ENCODE peak calls at places on chromosomes 2 and 18, in seven cellular contexts. J is fibroblast of lung, H is IMR-90, L is GM23248, Q is astrocyte, E is endodermal cell, I is endothelial cell of umbilical vein. X is an unnamed sample.

GRCh38 chr18:2853926-2854664 is 7.3 kb downstream of the EMILIN2 start:
- DNase-seq in J (no peak), H (no peak), L (no peak), Q (no peak), E (peak; percentile 66), I (no peak), X (no peak)

GRCh38 chr2:40240067-40240466 is 211.8 kb downstream of the SLC8A1 start:
- DNase-seq in J (peak; percentile 96), H (peak; percentile 96), L (peak; percentile 97), Q (peak; percentile 94), E (no peak), I (peak; percentile 85), X (no peak)

GRCh38 chr18:9757851-9758587 is 49.9 kb downstream of the RAB31 start:
- DNase-seq in J (peak; percentile 85), H (peak; percentile 57), L (peak; percentile 38), Q (peak; percentile 77), E (peak; percentile 34), I (no peak), X (no peak)

GRCh38 chr2:189492451-189492850 is 51.2 kb downstream of the WDR75 start:
- DNase-seq in J (peak; percentile 26), H (peak; percentile 69), L (peak; percentile 57), Q (peak; percentile 18), E (no peak), I (no peak), X (no peak)

GRCh38 chr2:240567137-240567871 is 980 bp upstream of the RNPEPL1 start:
- DNase-seq in J (no peak), H (no peak), L (peak; percentile 59), Q (no peak), E (peak; percentile 60), I (peak; percentile 16), X (peak; percentile 24)

GRCh38 chr2:128365217-128365905 is 46.7 kb upstream of the HS6ST1 start:
- DNase-seq in J (peak; percentile 58), H (peak; percentile 15), L (peak; percentile 66), Q (peak; percentile 47), E (peak; percentile 42), I (no peak), X (no peak)

GRCh38 chr2:28224648-28225471 is 167.8 kb upstream of the FOSL2 start:
- DNase-seq in J (peak; percentile 97), H (peak; percentile 93), L (peak; percentile 82), Q (peak; percentile 97), E (peak; percentile 49), I (no peak), X (peak; percentile 33)

GRCh38 chr2:132678498-132678897 is 8.5 kb upstream of the LYPD1 start:
- DNase-seq in J (peak; percentile 81), H (peak; percentile 56), L (peak; percentile 18), Q (peak; percentile 78), E (no peak), I (no peak), X (no peak)

GRCh38 chr18:80244956-80245730 is 2.2 kb downstream of the PARD6G start:
- DNase-seq in J (no peak), H (no peak), L (no peak), Q (no peak), E (peak; percentile 42), I (no peak), X (no peak)

GRCh38 chr2:216622526-216622925 is 10.7 kb upstream of the IGFBP2 start:
- DNase-seq in J (no peak), H (no peak), L (no peak), Q (no peak), E (no peak), I (no peak), X (peak; percentile 86)

GRCh38 chr2:135512099-135512498 is 18.9 kb downstream of the ZRANB3 start:
- DNase-seq in J (peak; percentile 17), H (peak; percentile 33), L (no peak), Q (no peak), E (no peak), I (no peak), X (no peak)

GRCh38 chr2:225025917-225026571 is 16.2 kb downstream of the DOCK10 start:
- DNase-seq in J (peak; percentile 92), H (peak; percentile 80), L (peak; percentile 77), Q (peak; percentile 92), E (no peak), I (no peak), X (peak; percentile 62)

GRCh38 chr18:8952796-8953760 is 149.4 kb upstream of the NDUFV2 start:
- DNase-seq in J (peak; percentile 77), H (peak; percentile 92), L (peak; percentile 97), Q (peak; percentile 72), E (no peak), I (no peak), X (no peak)

GRCh38 chr2:169768262-169768995 is 30.2 kb upstream of the SSB start:
- DNase-seq in J (no peak), H (no peak), L (peak; percentile 35), Q (no peak), E (no peak), I (no peak), X (no peak)

GRCh38 chr18:48072428-48073204 is 142.2 kb upstream of the SMAD2 start:
- DNase-seq in J (no peak), H (no peak), L (peak; percentile 53), Q (no peak), E (no peak), I (no peak), X (no peak)

GRCh38 chr2:239773377-239774141 is 251.6 kb downstream of the NDUFA10 start:
- DNase-seq in J (no peak), H (no peak), L (no peak), Q (no peak), E (peak; percentile 14), I (no peak), X (no peak)

GRCh38 chr2:46812381-46813024 is 103.1 kb downstream of the MCFD2 start:
- DNase-seq in J (peak; percentile 99), H (peak; percentile 96), L (peak; percentile 92), Q (peak; percentile 99), E (peak; percentile 41), I (peak; percentile 54), X (no peak)

GRCh38 chr2:20419007-20419576 is 27.8 kb upstream of the RHOB start:
- DNase-seq in J (no peak), H (peak; percentile 65), L (peak; percentile 56), Q (no peak), E (no peak), I (peak; percentile 47), X (no peak)

GRCh38 chr18:40159141-40160017 is 1795.7 kb upstream of the PIK3C3 start:
- DNase-seq in J (peak; percentile 33), H (peak; percentile 40), L (peak; percentile 68), Q (peak; percentile 28), E (no peak), I (peak; percentile 63), X (no peak)

GRCh38 chr18:3207565-3207964 is 12.2 kb downstream of the MYOM1 start:
- DNase-seq in J (no peak), H (peak; percentile 20), L (peak; percentile 62), Q (no peak), E (no peak), I (no peak), X (no peak)

GRCh38 chr2:12584337-12584736 is 132.4 kb upstream of the TRIB2 start:
- DNase-seq in J (no peak), H (no peak), L (no peak), Q (no peak), E (no peak), I (no peak), X (no peak)

GRCh38 chr2:166661391-166661790 is 167.3 kb upstream of the SCN7A start:
- DNase-seq in J (no peak), H (no peak), L (no peak), Q (no peak), E (no peak), I (no peak), X (no peak)

DNA sequence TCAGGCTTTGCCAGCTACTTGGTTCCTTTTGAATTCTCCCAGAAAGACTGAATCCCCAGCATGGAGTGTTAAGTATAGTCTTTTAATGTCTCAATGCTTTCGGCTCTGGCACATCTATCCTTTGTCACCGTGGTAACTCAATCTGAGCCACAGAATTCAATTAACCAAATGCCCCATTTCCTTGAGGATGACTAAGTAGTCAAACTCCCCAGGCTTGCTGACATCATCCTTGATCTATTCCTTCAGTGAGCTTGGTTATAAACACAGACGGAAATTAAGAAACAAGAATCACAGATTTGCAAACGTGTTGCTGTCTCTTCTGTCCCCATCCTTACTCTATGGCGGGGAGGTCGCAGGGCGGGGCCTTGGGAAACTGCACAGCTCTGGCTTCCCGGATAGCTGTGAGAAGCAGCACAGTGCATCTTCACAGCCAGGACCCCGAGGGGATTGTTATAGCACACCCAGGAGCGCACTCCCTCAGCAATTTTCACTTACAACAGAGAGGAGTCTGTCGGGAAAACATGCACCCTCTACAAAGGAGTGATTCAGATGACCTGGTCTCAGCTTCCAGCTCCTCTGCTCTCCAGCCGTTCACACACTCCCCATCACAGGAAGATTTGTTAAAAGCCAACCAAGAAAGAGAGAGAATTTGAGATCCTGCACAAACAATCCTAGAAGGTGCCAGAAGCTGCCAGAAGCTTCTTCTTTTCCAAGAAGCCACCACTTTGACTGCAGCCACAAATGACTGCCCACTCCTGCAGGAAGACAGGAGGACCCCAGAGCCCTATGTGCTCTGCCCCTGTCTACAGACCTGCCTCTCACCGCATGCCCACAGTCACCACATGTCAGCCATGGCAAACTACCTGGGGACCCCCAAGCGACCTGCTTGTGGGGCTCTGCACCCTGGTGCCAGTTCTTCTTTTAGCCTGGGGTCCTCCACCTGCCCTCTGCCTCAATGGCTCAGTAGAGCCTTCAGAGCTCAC is 44.9 kb upstream of the YWHAQ start:
- DNase-seq in J (peak; percentile 97), H (peak; percentile 96), L (peak; percentile 97), Q (peak; percentile 97), E (peak; percentile 81), I (peak; percentile 62), X (no peak)
- H3K4me3 ChIP-seq in J (peak overlapping the region; percentile 37), H (peak overlapping the region; percentile 33), L (peak overlapping the region; percentile 65), Q (peak overlapping the region; percentile 46), E (no peak overlapping the region), I (no peak overlapping the region), X (no peak overlapping the region)

GRCh38 chr18:74420491-74420890 is 36.6 kb downstream of the DIPK1C start:
- DNase-seq in J (no peak), H (no peak), L (no peak), Q (no peak), E (no peak), I (no peak), X (no peak)
- H3K9me3 ChIP-seq in J (no peaks in the 10 kb centered on the region), H (no peaks in the 10 kb centered on the region), L (no peaks in the 10 kb centered on the region), Q (no peaks in the 10 kb centered on the region), E (no peaks in the 10 kb centered on the region), I (no peaks in the 10 kb centered on the region), X (no peaks in the 10 kb centered on the region)

DNA sequence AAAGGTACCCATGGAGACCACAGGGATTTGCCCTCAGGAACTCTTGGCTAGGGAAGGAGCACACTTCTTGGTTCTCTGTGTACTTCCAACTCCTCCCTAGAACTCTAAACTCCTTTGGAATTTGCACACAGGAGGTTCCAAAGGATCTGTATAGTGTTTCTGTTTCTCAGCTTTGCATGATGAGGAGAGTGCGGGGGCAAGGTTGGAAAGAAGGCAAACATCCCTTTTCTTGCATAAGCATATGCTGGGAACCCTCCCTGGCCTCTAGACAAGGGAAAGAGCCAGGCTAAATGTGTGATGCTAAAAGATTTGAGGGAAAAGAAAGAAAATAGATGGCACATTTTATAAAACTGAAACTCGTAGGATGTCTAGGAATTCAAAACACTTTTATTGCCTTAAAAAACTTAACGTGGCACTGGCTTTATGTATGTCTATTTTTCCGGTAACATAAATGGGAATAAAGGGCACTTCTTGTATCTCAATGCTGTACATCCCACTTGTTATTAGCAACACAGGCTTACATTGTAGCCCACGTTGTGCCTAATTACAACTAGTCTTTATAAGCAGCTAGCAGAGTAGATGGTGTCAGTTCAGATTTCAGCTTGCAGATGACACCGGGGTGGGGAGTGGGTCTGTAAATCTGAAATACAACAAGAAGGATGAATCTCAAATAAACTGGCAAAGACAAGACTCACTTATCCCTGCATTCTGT is 165.8 kb downstream of the GPD2 start:
- DNase-seq in J (no peak), H (no peak), L (no peak), Q (no peak), E (no peak), I (no peak), X (no peak)
- H3K9ac ChIP-seq in J (no peak overlapping the region), H (no peak overlapping the region), L (no peak overlapping the region), Q (no peak overlapping the region), E (no peak overlapping the region), I (no peak overlapping the region), X (no peak overlapping the region)

GRCh38 chr2:44951714-44952113 is 10.2 kb downstream of the SIX3 start:
- DNase-seq in J (no peak), H (no peak), L (peak; percentile 36), Q (no peak), E (no peak), I (no peak), X (no peak)
- H3K4me3 ChIP-seq in J (no peak overlapping the region), H (no peak overlapping the region), L (peak overlapping the region; percentile 71), Q (peak overlapping the region; percentile 32), E (no peak overlapping the region), I (no peak overlapping the region), X (no peak overlapping the region)

X was measured in DND-41.